ENCODE peak calls at places on chromosomes 13 and 19, in seven cellular contexts. Q is A549, D is tibial nerve, G is gastrocnemius medialis, L is NB4, H is esophagus muscularis mucosa, Z is ovary. U is an unnamed sample.

GRCh38 chr13:39417131-39417530 is 185.9 kb downstream of the LHFPL6 start:
- DNase-seq in Q (no peak), D (no peak), G (no peak), L (peak), H (no peak), Z (no peak), U (no peak)

GRCh38 chr13:112969692-112970338 is 801 bp downstream of the MCF2L start:
- DNase-seq in Q (no peak), D (no peak), G (no peak), L (no peak), H (no peak), Z (no peak), U (no peak)

GRCh38 chr19:30374791-30375650 is 2.8 kb downstream of the ZNF536 start:
- DNase-seq in Q (no peak), D (no peak), G (no peak), L (no peak), H (no peak), Z (no peak), U (no peak)

GRCh38 chr13:48775285-48775684 is 121.6 kb downstream of the CYSLTR2 start:
- DNase-seq in Q (no peak), D (no peak), G (no peak), L (no peak), H (peak), Z (no peak), U (no peak)

GRCh38 chr13:45674908-45675307 is 27.2 kb upstream of the CBY2 start:
- DNase-seq in Q (no peak), D (no peak), G (no peak), L (no peak), H (peak), Z (no peak), U (no peak)

GRCh38 chr13:104984296-104984818 is 1551.1 kb downstream of the EFNB2 start:
- DNase-seq in Q (no peak), D (peak), G (no peak), L (peak), H (no peak), Z (no peak), U (no peak)

GRCh38 chr19:8462601-8463000 is 17.8 kb downstream of the HNRNPM start:
- DNase-seq in Q (no peak), D (no peak), G (no peak), L (no peak), H (no peak), Z (no peak), U (no peak)

GRCh38 chr13:104854007-104854406 is 1681.5 kb downstream of the EFNB2 start:
- DNase-seq in Q (peak), D (no peak), G (no peak), L (no peak), H (no peak), Z (no peak), U (no peak)

GRCh38 chr19:16078311-16078758 is 2.0 kb downstream of the TPM4 start:
- DNase-seq in Q (peak), D (no peak), G (no peak), L (peak), H (peak), Z (peak), U (peak)

GRCh38 chr13:64758520-64758919 is 2471.6 kb downstream of the PCDH9 start:
- DNase-seq in Q (no peak), D (no peak), G (no peak), L (no peak), H (no peak), Z (no peak), U (no peak)

GRCh38 chr19:35958660-35959039 is 22.5 kb downstream of the LRFN3 start:
- DNase-seq in Q (no peak), D (no peak), G (no peak), L (no peak), H (no peak), Z (no peak), U (no peak)
- TF ChIP-seq POLR2A in Q (no peak), D (no peak), G (no peak), L (no peak), H (no peak), Z (no peak), U (no peak)

DNA sequence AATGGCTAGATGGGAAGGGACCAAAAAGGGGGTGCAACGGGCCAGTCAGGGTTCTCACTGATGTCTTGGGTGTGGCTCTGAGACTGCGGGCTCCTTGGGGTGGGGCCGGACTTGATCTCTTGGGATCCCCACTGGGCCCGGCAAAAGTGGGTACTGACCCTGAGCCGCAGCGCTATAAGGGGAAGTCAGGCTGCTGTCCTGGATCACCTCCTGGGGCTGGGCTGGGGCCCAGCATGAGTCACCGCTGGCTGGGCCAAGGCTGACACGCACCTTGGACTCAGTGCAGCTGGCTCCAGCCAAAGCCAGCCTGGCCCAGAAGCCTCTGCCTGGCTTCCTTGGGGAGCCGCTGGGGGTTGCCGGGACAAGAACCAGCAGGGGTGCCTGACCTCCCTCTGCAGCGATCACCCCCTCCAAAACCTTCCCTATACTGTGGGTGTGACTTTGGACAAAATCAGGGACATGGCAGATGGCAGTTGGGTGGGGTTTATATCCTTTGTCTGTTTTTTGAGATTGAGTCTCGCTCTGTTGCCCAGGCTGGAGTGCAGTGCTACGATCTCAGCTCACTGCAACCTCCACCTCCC is 614 bp upstream of the IQCN start:
- DNase-seq in Q (peak), D (peak), G (peak), L (peak), H (peak), Z (peak), U (peak)
- TF ChIP-seq POLR2A in Q (no peak), D (no peak), G (no peak), L (no peak), H (no peak), Z (no peak), U (no peak)

DNA sequence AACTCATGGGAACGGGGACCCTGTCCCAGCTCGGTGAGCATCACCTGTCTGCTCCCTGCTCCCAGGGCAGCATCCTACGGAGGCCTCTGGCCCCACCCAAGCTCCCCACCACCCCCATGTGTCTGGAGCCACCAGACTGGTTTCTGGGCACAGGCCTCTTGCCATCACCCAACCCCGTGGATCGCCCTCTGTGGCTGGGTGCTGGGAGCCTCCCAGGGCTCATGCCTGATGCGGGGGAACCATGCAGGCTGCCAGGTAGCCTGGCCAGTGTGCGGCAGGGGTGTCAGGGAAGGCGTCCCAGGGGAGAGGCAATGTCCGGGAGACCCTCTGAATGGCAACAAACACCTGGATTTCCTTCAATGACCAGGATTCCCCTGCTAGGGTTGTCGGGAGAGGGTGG is 2.7 kb downstream of the MICOS13 start:
- DNase-seq in Q (no peak), D (no peak), G (no peak), L (no peak), H (no peak), Z (no peak), U (no peak)
- TF ChIP-seq POLR2A in Q (no peak), D (no peak), G (no peak), L (no peak), H (no peak), Z (no peak), U (no peak)

DNA sequence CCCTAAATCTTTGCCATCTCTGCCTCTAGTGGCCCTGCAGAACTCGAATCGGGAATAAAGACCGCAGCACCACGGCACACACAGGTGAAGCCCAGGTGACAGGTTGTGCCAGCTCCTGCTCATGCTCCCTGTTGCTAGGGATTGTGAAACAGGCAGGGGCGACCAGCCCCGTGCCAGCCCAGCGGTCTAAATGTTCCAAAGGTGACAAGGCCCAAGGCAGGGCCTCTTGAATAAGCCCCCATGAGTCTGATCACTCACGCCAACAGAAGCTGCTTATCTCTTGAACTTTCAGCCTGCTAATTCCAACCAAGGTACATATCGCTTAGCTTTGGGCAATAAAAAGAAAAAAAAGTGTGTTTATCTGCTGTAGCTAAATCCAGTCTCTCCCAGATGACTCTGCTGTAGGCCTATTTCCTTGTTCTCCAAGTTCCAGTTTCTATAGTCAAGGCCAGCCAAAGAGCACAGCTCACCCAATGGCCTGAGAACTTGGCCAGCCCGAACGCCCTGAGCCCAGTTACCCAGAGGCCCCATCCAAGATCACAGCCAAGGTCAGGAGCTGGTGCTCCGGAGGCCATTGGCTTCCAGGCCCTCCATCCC is 191.1 kb upstream of the GPR12 start:
- DNase-seq in Q (no peak), D (no peak), G (no peak), L (no peak), H (no peak), Z (no peak), U (no peak)
- TF ChIP-seq POLR2A in Q (no peak), D (no peak), G (no peak), L (no peak), H (no peak), Z (no peak), U (no peak)

DNA sequence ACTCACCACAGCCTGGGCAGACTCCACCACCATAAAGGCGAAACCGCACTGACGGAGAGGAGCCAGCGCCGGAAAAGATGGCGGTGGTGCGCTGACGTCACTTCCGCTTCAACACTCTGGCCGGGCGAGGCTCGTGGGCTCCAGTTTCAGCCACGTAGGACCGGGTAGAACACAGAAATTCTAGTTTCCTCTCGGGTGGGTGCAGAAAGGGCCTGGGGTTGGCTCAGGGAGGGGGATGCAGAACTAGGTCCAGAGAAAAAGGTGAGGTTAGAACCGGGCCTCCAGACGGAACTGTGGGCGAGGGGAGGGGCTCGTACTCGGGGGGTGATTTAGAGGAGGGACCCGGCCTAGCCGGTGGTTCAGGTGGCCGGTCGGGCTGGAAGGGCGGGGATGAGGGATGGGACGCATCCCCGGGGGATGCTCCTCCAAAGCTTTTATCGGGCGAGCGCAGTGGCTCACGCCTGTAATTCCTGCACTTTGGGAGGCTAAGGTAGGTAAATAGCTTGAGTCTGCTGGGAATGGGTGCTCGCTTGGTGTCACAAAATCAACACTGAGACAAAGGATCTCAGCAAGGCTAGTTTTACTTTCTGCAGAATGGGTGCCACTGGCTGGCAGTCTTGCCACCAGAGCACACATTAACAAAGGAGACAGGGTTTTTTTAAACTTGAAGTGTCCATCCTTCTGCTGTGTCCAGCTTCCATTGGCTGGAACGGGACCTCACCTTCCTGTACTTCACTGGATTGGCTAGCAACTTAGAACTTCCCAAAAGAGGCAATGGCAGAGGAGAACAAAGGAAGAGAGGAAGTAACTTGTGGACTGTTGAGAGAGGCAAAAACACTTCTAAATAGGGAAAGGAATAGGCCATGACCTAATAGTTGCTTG is at the start of gene ZNF561:
- DNase-seq in Q (peak), D (peak), G (peak), L (peak), H (peak), Z (peak), U (peak)
- TF ChIP-seq POLR2A in Q (peak), D (no peak), G (no peak), L (peak), H (no peak), Z (no peak), U (no peak)

DNA sequence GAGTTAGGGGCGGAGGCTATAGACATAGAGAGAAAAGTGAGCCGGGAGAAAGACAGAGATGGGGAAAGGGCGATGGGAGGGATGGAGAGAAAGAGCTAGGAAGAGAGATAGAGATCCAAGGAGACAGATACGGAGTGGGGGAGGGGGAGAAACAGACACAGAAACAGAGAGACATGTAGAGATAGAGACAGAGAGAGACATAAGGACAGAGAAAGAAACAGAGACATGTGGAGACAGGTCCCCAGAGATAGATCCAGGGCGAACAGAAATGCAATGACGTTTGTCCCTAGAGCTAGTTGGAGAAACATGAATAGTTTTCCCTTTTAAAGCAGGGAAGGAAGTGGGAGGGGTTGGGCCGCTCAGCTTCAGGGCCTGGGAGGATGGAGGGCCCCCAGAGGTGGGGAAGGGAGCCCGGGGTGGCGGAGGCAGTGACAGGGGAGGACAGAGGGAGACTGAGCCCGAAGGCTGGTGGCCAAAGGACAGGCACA is 4.6 kb downstream of the PPP1R14A start:
- DNase-seq in Q (no peak), D (no peak), G (peak), L (no peak), H (no peak), Z (peak), U (peak)
- TF ChIP-seq POLR2A in Q (no peak), D (no peak), G (peak), L (no peak), H (no peak), Z (no peak), U (peak)

GRCh38 chr19:11267316-11268085 is 5.2 kb upstream of the DOCK6 start:
- DNase-seq in Q (no peak), D (no peak), G (no peak), L (no peak), H (no peak), Z (no peak), U (no peak)
- TF ChIP-seq POLR2A in Q (no peak), D (no peak), G (no peak), L (no peak), H (no peak), Z (no peak), U (no peak)

DNA sequence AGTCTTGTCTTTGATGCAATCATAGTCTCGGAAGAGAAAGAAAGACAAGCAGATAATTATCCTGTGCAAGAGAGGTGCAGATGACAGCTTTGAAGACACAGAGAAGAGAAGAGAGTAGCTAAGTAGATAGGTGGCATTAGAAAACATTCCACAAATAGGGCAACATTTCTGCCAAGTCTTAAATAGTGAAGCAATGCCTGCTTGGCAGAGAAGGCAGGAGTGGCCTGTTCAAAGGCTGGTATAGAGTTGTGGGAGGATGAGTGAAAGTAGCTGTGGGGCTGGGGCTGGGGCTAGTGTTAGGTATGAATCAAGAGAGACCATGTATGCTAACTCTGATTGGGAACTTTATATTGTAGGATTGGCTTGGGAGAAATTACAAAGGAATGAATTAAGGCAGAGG is 305.5 kb downstream of the DNAJC15 start:
- DNase-seq in Q (no peak), D (no peak), G (no peak), L (no peak), H (no peak), Z (no peak), U (no peak)
- TF ChIP-seq POLR2A in Q (no peak), D (no peak), G (no peak), L (no peak), H (no peak), Z (no peak), U (no peak)

GRCh38 chr13:37225414-37226047 is 120.1 kb upstream of the CSNK1A1L start:
- DNase-seq in Q (no peak), D (no peak), G (no peak), L (no peak), H (no peak), Z (no peak), U (no peak)
- TF ChIP-seq POLR2A in Q (no peak), D (no peak), G (no peak), L (no peak), H (no peak), Z (no peak), U (no peak)

GRCh38 chr19:45336696-45337251 is 3.8 kb upstream of the KLC3 start:
- DNase-seq in Q (no peak), D (no peak), G (no peak), L (no peak), H (no peak), Z (no peak), U (no peak)

GRCh38 chr19:45340899-45341453 is 426 bp downstream of the KLC3 start:
- DNase-seq in Q (no peak), D (no peak), G (no peak), L (no peak), H (no peak), Z (no peak), U (no peak)

GRCh38 chr19:45342911-45343310 is 2.4 kb downstream of the KLC3 start:
- DNase-seq in Q (no peak), D (no peak), G (no peak), L (no peak), H (no peak), Z (no peak), U (no peak)

GRCh38 chr19:45339629-45340028 is 921 bp upstream of the KLC3 start:
- DNase-seq in Q (no peak), D (no peak), G (no peak), L (no peak), H (no peak), Z (no peak), U (no peak)

DNA sequence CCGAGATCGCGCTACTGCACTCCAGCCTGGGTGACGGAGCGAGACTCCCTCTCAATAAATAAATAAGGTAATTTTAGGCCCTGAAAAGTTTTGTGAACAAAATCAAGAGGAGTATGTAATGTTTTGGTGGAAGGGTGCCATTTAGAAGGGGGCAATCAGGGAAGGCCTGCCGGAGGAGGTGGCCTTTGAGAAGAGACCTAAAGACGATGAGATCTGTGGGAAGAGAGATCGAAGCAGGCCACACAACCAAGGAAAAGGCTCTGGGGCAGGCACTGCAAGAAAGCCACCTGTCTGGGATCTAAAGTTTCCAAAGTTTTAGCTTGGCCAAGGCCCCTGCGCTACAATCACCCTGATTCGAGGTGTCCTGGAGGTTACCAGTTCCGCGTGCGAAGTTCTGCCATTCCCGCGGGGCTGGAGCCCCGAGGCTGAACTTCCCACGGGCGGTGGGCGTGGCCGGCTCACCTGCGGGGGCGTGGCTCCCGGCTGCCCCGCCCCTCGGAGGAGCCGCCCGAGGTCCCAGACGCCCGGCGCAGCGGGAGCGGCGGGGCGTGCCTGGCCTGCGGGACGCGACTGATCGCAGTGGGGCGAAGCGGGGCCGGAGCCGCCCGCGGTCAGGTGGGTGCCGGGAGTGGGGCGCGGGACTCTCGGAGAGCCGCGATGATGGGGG is at the start of gene KLC3:
- DNase-seq in Q (no peak), D (no peak), G (no peak), L (no peak), H (no peak), Z (no peak), U (no peak)
- TF ChIP-seq POLR2A in Q (no peak), D (no peak), G (no peak), L (no peak), H (no peak), Z (no peak), U (no peak)